ENCODE peak calls at places on chromosomes 3 and 15, in nine cellular contexts. One of them, this sample, is unnamed.
A peak's percentile ranks its signal among the peaks of the same experiment; 100 is the strongest.

GRCh38 chr15:71374607-71375352 is 259.5 kb downstream of the THSD4 start:
- DNase-seq in T-helper 17 cell: no peak
- DNase-seq in GM10248: no peak
- DNase-seq in stimulated activated CD8-positive, alpha-beta memory T cell treated with anti-CD3 and anti-CD28 coated beads, Interleukin-7, amount 100 ng/mL, for 4 hours: no peak
- DNase-seq in activated gamma-delta T cell treated with Interleukin-2 at 50 U/mL for 16 hours: no peak
- DNase-seq in osteocyte: no peak
- DNase-seq in NCI-H1436: no peak
- DNase-seq in mesenchymal stem cell: peak; percentile 77
- DNase-seq in M059J: peak; percentile 52
- DNase-seq in this sample: no peak

GRCh38 chr3:117898722-117899121 is 1135.9 kb downstream of the IGSF11 start:
- DNase-seq in activated gamma-delta T cell treated with Interleukin-2 at 50 U/mL for 16 hours: no peak
- DNase-seq in NCI-H1436: no peak
- DNase-seq in GM10248: no peak
- DNase-seq in mesenchymal stem cell: no peak
- DNase-seq in stimulated activated CD8-positive, alpha-beta memory T cell treated with anti-CD3 and anti-CD28 coated beads, Interleukin-7, amount 100 ng/mL, for 4 hours: no peak
- DNase-seq in M059J: no peak
- DNase-seq in T-helper 17 cell: no peak
- DNase-seq in osteocyte: no peak
- DNase-seq in this sample: no peak

GRCh38 chr15:65836665-65837064 is 32.6 kb upstream of the RAB11A start:
- DNase-seq in osteocyte: no peak
- DNase-seq in activated gamma-delta T cell treated with Interleukin-2 at 50 U/mL for 16 hours: peak; percentile 18
- DNase-seq in stimulated activated CD8-positive, alpha-beta memory T cell treated with anti-CD3 and anti-CD28 coated beads, Interleukin-7, amount 100 ng/mL, for 4 hours: no peak
- DNase-seq in mesenchymal stem cell: no peak
- DNase-seq in T-helper 17 cell: no peak
- DNase-seq in GM10248: no peak
- DNase-seq in NCI-H1436: no peak
- DNase-seq in M059J: no peak
- DNase-seq in this sample: no peak

GRCh38 chr15:78156653-78157052 is 7.5 kb downstream of the IDH3A start:
- DNase-seq in stimulated activated CD8-positive, alpha-beta memory T cell treated with anti-CD3 and anti-CD28 coated beads, Interleukin-7, amount 100 ng/mL, for 4 hours: no peak
- DNase-seq in activated gamma-delta T cell treated with Interleukin-2 at 50 U/mL for 16 hours: no peak
- DNase-seq in M059J: peak; percentile 15
- DNase-seq in T-helper 17 cell: no peak
- DNase-seq in mesenchymal stem cell: no peak
- DNase-seq in osteocyte: no peak
- DNase-seq in GM10248: no peak
- DNase-seq in NCI-H1436: no peak
- DNase-seq in this sample: no peak

GRCh38 chr15:40500584-40501330 is 30.0 kb downstream of the CHST14 start:
- DNase-seq in stimulated activated CD8-positive, alpha-beta memory T cell treated with anti-CD3 and anti-CD28 coated beads, Interleukin-7, amount 100 ng/mL, for 4 hours: no peak
- DNase-seq in osteocyte: no peak
- DNase-seq in GM10248: no peak
- DNase-seq in T-helper 17 cell: no peak
- DNase-seq in NCI-H1436: no peak
- DNase-seq in activated gamma-delta T cell treated with Interleukin-2 at 50 U/mL for 16 hours: no peak
- DNase-seq in mesenchymal stem cell: no peak
- DNase-seq in M059J: peak; percentile 63
- DNase-seq in this sample: no peak

GRCh38 chr3:196563721-196564225 is 4.6 kb downstream of the WDR53 start:
- DNase-seq in NCI-H1436: no peak
- DNase-seq in T-helper 17 cell: no peak
- DNase-seq in M059J: peak; percentile 80
- DNase-seq in activated gamma-delta T cell treated with Interleukin-2 at 50 U/mL for 16 hours: no peak
- DNase-seq in osteocyte: no peak
- DNase-seq in stimulated activated CD8-positive, alpha-beta memory T cell treated with anti-CD3 and anti-CD28 coated beads, Interleukin-7, amount 100 ng/mL, for 4 hours: no peak
- DNase-seq in mesenchymal stem cell: peak; percentile 23
- DNase-seq in GM10248: no peak
- DNase-seq in this sample: no peak

GRCh38 chr15:95698230-95698629 is 632.3 kb upstream of the NR2F2 start:
- DNase-seq in stimulated activated CD8-positive, alpha-beta memory T cell treated with anti-CD3 and anti-CD28 coated beads, Interleukin-7, amount 100 ng/mL, for 4 hours: no peak
- DNase-seq in osteocyte: no peak
- DNase-seq in NCI-H1436: no peak
- DNase-seq in M059J: no peak
- DNase-seq in mesenchymal stem cell: no peak
- DNase-seq in GM10248: no peak
- DNase-seq in activated gamma-delta T cell treated with Interleukin-2 at 50 U/mL for 16 hours: no peak
- DNase-seq in T-helper 17 cell: no peak
- DNase-seq in this sample: no peak

GRCh38 chr3:174408310-174408709 is 450.8 kb upstream of the NAALADL2 start:
- DNase-seq in GM10248: no peak
- DNase-seq in stimulated activated CD8-positive, alpha-beta memory T cell treated with anti-CD3 and anti-CD28 coated beads, Interleukin-7, amount 100 ng/mL, for 4 hours: no peak
- DNase-seq in NCI-H1436: no peak
- DNase-seq in T-helper 17 cell: no peak
- DNase-seq in M059J: peak; percentile 77
- DNase-seq in mesenchymal stem cell: peak; percentile 6
- DNase-seq in activated gamma-delta T cell treated with Interleukin-2 at 50 U/mL for 16 hours: no peak
- DNase-seq in osteocyte: no peak
- DNase-seq in this sample: no peak

GRCh38 chr3:125647318-125648014 is 52.2 kb upstream of the OSBPL11 start:
- DNase-seq in mesenchymal stem cell: no peak
- DNase-seq in T-helper 17 cell: no peak
- DNase-seq in M059J: peak; percentile 22
- DNase-seq in GM10248: no peak
- DNase-seq in NCI-H1436: peak; percentile 3
- DNase-seq in osteocyte: no peak
- DNase-seq in stimulated activated CD8-positive, alpha-beta memory T cell treated with anti-CD3 and anti-CD28 coated beads, Interleukin-7, amount 100 ng/mL, for 4 hours: no peak
- DNase-seq in activated gamma-delta T cell treated with Interleukin-2 at 50 U/mL for 16 hours: no peak
- DNase-seq in this sample: peak; percentile 59

GRCh38 chr15:70182858-70183695 is 85.4 kb upstream of the TLE3 start:
- DNase-seq in osteocyte: no peak
- DNase-seq in NCI-H1436: no peak
- DNase-seq in T-helper 17 cell: no peak
- DNase-seq in activated gamma-delta T cell treated with Interleukin-2 at 50 U/mL for 16 hours: no peak
- DNase-seq in GM10248: no peak
- DNase-seq in mesenchymal stem cell: no peak
- DNase-seq in M059J: no peak
- DNase-seq in stimulated activated CD8-positive, alpha-beta memory T cell treated with anti-CD3 and anti-CD28 coated beads, Interleukin-7, amount 100 ng/mL, for 4 hours: no peak
- DNase-seq in this sample: no peak

GRCh38 chr15:99450896-99451358 is 114.9 kb upstream of the MEF2A start:
- DNase-seq in GM10248: peak; percentile 56
- DNase-seq in M059J: no peak
- DNase-seq in stimulated activated CD8-positive, alpha-beta memory T cell treated with anti-CD3 and anti-CD28 coated beads, Interleukin-7, amount 100 ng/mL, for 4 hours: peak; percentile 48
- DNase-seq in activated gamma-delta T cell treated with Interleukin-2 at 50 U/mL for 16 hours: peak; percentile 47
- DNase-seq in NCI-H1436: no peak
- DNase-seq in mesenchymal stem cell: no peak
- DNase-seq in osteocyte: peak; percentile 71
- DNase-seq in T-helper 17 cell: no peak
- DNase-seq in this sample: peak; percentile 65

GRCh38 chr3:156630773-156631093 is 43.7 kb upstream of the TIPARP start:
- DNase-seq in M059J: peak; percentile 81
- DNase-seq in osteocyte: no peak
- DNase-seq in NCI-H1436: no peak
- DNase-seq in stimulated activated CD8-positive, alpha-beta memory T cell treated with anti-CD3 and anti-CD28 coated beads, Interleukin-7, amount 100 ng/mL, for 4 hours: no peak
- DNase-seq in T-helper 17 cell: no peak
- DNase-seq in activated gamma-delta T cell treated with Interleukin-2 at 50 U/mL for 16 hours: no peak
- DNase-seq in GM10248: no peak
- DNase-seq in mesenchymal stem cell: no peak
- DNase-seq in this sample: no peak

GRCh38 chr3:39153977-39154299 is 547 bp upstream of the CSRNP1 start:
- DNase-seq in mesenchymal stem cell: no peak
- DNase-seq in activated gamma-delta T cell treated with Interleukin-2 at 50 U/mL for 16 hours: no peak
- DNase-seq in stimulated activated CD8-positive, alpha-beta memory T cell treated with anti-CD3 and anti-CD28 coated beads, Interleukin-7, amount 100 ng/mL, for 4 hours: no peak
- DNase-seq in T-helper 17 cell: no peak
- DNase-seq in GM10248: no peak
- DNase-seq in NCI-H1436: no peak
- DNase-seq in osteocyte: no peak
- DNase-seq in M059J: no peak
- DNase-seq in this sample: no peak

GRCh38 chr15:77251662-77252061 is 168.2 kb downstream of the PEAK1 start:
- DNase-seq in T-helper 17 cell: no peak
- DNase-seq in GM10248: no peak
- DNase-seq in stimulated activated CD8-positive, alpha-beta memory T cell treated with anti-CD3 and anti-CD28 coated beads, Interleukin-7, amount 100 ng/mL, for 4 hours: peak; percentile 1
- DNase-seq in mesenchymal stem cell: peak; percentile 23
- DNase-seq in activated gamma-delta T cell treated with Interleukin-2 at 50 U/mL for 16 hours: no peak
- DNase-seq in M059J: peak; percentile 53
- DNase-seq in osteocyte: no peak
- DNase-seq in NCI-H1436: no peak
- DNase-seq in this sample: no peak

GRCh38 chr3:52062499-52062898 is 6.1 kb upstream of the DUSP7 start:
- DNase-seq in T-helper 17 cell: no peak
- DNase-seq in stimulated activated CD8-positive, alpha-beta memory T cell treated with anti-CD3 and anti-CD28 coated beads, Interleukin-7, amount 100 ng/mL, for 4 hours: no peak
- DNase-seq in activated gamma-delta T cell treated with Interleukin-2 at 50 U/mL for 16 hours: no peak
- DNase-seq in mesenchymal stem cell: peak; percentile 86
- DNase-seq in GM10248: peak; percentile 69
- DNase-seq in M059J: peak; percentile 97
- DNase-seq in NCI-H1436: no peak
- DNase-seq in osteocyte: no peak
- DNase-seq in this sample: no peak

GRCh38 chr15:48720646-48721045 is 75.1 kb upstream of the FBN1 start:
- DNase-seq in mesenchymal stem cell: peak; percentile 42
- DNase-seq in T-helper 17 cell: no peak
- DNase-seq in activated gamma-delta T cell treated with Interleukin-2 at 50 U/mL for 16 hours: no peak
- DNase-seq in M059J: no peak
- DNase-seq in GM10248: no peak
- DNase-seq in osteocyte: no peak
- DNase-seq in NCI-H1436: no peak
- DNase-seq in stimulated activated CD8-positive, alpha-beta memory T cell treated with anti-CD3 and anti-CD28 coated beads, Interleukin-7, amount 100 ng/mL, for 4 hours: no peak
- DNase-seq in this sample: no peak

This sample was measured in colonic mucosa.